ENCODE peak calls at places on chromosomes 5 and 9, in four cellular contexts. L is A549, Y is K562, N is HepG2. U is an unnamed sample.

GRCh38 chr9:69453746-69454145 is 128.7 kb downstream of the ENTREP1 start:
- DNase-seq in L (no peak), Y (no peak), N (no peak), U (no peak)

GRCh38 chr9:93060746-93061259 is 2.3 kb downstream of the SUSD3 start:
- DNase-seq in L (no peak), Y (peak; percentile 79), N (no peak), U (no peak)

GRCh38 chr9:94005272-94005901 is 50.2 kb upstream of the BARX1 start:
- DNase-seq in L (no peak), Y (no peak), N (no peak), U (no peak)

GRCh38 chr9:122190597-122191381 is 31.1 kb downstream of the MORN5 start:
- DNase-seq in L (no peak), Y (no peak), N (peak; percentile 52), U (no peak)

GRCh38 chr5:150167163-150167798 is 703 bp downstream of the CDX1 start:
- DNase-seq in L (no peak), Y (no peak), N (no peak), U (peak; percentile 23)

GRCh38 chr9:128253991-128254346 is 21.8 kb downstream of the GOLGA2 start:
- DNase-seq in L (no peak), Y (no peak), N (no peak), U (no peak)

GRCh38 chr9:114450833-114451706 is 54.2 kb downstream of the WHRN start:
- DNase-seq in L (no peak), Y (no peak), N (no peak), U (no peak)

GRCh38 chr5:175082866-175083590 is 358.6 kb downstream of the MSX2 start:
- DNase-seq in L (no peak), Y (no peak), N (no peak), U (no peak)

GRCh38 chr9:1458503-1458902 is 408.3 kb downstream of the DMRT2 start:
- DNase-seq in L (no peak), Y (no peak), N (no peak), U (no peak)

GRCh38 chr9:134065720-134066419 is 2.0 kb downstream of the BRD3 start:
- DNase-seq in L (peak; percentile 17), Y (peak; percentile 62), N (peak; percentile 81), U (no peak)

GRCh38 chr5:142097681-142098080 is 10.9 kb upstream of the NDFIP1 start:
- DNase-seq in L (no peak), Y (no peak), N (no peak), U (no peak)

GRCh38 chr5:40160435-40160834 is 519.3 kb upstream of the PTGER4 start:
- DNase-seq in L (no peak), Y (no peak), N (no peak), U (no peak)

GRCh38 chr9:79163544-79163943 is 408.2 kb upstream of the TLE4 start:
- DNase-seq in L (no peak), Y (no peak), N (no peak), U (no peak)

GRCh38 chr9:16145196-16145950 is 592.5 kb downstream of the CCDC171 start:
- DNase-seq in L (no peak), Y (no peak), N (no peak), U (no peak)

GRCh38 chr9:126234681-126235349 is 91.8 kb upstream of the MVB12B start:
- DNase-seq in L (no peak), Y (no peak), N (no peak), U (no peak)

GRCh38 chr9:19759066-19759465 is 29.8 kb downstream of the SLC24A2 start:
- DNase-seq in L (no peak), Y (no peak), N (no peak), U (no peak)

GRCh38 chr9:19757745-19758144 is 31.1 kb downstream of the SLC24A2 start:
- DNase-seq in L (no peak), Y (no peak), N (no peak), U (no peak)

DNA sequence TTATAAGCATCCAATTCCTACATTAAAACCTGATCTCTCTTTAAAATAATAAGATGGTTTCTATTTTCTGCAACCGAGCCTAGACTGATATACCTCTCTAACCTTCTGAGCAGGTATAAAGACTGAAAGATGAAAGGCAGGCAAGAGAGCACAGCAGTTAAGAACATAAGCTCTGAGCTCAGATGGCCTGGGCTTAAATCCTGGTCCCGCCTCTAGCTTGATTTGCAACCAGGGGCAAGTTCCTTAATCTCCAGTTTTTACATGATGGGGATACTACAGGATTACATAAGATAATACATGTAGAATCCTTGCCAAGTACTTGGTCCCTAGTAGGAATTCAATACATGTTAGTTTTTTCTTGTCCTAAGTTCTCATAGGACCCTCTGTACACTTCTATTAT is 33.9 kb downstream of the SLC24A2 start:
- DNase-seq in L (no peak), Y (no peak), N (no peak), U (no peak)
- TF ChIP-seq JUN in L (no peak), Y (no peak), N (no peak), U (no peak)

GRCh38 chr5:1909346-1909985 is 26.7 kb upstream of the IRX4 start:
- DNase-seq in L (no peak), Y (no peak), N (no peak), U (no peak)

GRCh38 chr5:1910861-1911772 is 28.4 kb upstream of the IRX4 start:
- DNase-seq in L (no peak), Y (no peak), N (no peak), U (no peak)

GRCh38 chr5:1911773-1912235 is 29.1 kb upstream of the IRX4 start:
- DNase-seq in L (no peak), Y (no peak), N (no peak), U (no peak)

GRCh38 chr5:1908931-1909330 is 26.2 kb upstream of the IRX4 start:
- DNase-seq in L (no peak), Y (no peak), N (no peak), U (no peak)

DNA sequence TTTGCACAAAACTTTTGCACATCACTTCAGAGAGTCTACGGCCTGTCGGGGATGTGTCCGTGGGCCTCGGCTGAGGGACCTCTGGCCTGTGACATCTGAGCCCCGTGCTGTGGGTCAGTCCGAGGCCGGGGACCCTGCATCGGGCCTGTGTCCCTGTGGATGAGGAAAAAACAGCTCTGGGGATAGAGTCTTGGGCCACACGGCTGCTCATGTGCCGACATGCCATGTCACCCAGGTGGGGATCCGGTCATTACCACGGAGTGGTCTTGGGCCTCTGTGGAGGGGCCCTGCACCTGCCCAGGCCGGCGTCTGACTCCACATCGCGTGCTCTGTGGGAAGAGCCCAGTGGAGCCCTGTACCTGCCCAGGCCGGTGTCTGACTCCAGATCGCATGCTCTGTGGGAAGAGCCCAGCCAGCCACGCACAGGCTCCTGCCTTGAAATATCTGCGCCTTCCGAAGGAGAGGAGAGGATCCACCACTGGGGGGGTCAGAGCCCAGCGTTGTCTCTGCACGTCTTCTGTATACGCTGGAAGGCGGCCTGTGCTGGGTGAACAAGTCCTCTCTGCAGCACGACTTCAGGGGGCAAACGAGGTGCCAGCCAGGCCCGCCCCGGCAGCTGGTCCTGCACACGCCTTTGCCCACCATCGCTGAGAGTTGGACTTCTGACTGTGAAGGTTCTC is 27.5 kb upstream of the IRX4 start:
- DNase-seq in L (no peak), Y (no peak), N (no peak), U (no peak)
- TF ChIP-seq NR3C1 in L (no peak), Y (no peak), N (no peak), U (no peak)

DNA sequence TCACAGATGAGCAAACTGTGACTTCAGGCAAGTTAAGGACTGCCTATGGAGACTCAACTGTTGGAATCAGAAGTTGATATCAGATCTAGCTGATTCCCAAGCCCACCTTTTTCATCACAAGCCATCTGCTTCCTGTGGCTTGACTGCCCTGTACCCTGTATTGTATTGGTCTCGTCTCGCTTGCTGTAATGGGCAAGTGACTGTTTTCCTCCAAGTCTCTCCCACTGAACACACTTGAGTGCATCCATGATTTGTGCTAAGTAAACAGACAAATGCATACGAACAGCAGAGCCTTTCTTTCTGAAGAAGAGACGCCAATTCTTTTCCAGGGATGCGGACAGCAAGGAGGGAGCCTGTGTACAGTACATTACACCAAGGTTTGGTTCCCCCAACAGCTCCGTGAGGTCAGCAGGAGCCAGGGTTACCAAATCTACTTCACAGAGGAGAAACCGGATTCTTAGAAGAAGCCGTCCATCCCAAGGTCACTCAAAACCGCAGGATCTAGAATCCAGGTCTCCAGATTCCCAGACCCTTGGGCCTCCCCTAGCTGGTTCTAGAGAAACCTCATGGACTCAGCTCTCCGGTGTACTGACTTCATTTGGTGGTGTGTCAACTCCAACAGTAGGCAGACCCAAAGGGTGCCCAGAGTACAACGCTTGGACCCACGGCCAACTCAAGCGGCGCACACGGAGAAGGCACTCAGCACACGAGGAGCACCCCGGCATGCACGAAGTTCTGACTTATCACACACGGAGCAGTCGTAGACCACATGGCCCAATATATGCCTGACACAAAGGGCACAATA is 1.2 kb downstream of the BAG1 start:
- DNase-seq in L (no peak), Y (peak; percentile 34), N (peak; percentile 18), U (no peak)
- TF ChIP-seq JUN in L (no peak), Y (no peak), N (no peak), U (no peak)

GRCh38 chr5:16661713-16662112 is 44.9 kb upstream of the RETREG1 start:
- DNase-seq in L (no peak), Y (no peak), N (no peak), U (no peak)
- TF ChIP-seq NR3C1 in L (no peak), Y (no peak), N (no peak), U (no peak)

GRCh38 chr5:130549884-130550552 is 615.0 kb downstream of the HINT1 start:
- DNase-seq in L (no peak), Y (no peak), N (peak; percentile 3), U (no peak)
- TF ChIP-seq JUN in L (no peak), Y (no peak), N (no peak), U (no peak)

GRCh38 chr5:127988149-127988755 is 95.3 kb upstream of the SLC12A2 start:
- DNase-seq in L (peak; percentile 38), Y (peak; percentile 37), N (peak; percentile 10), U (no peak)
- TF ChIP-seq NR3C1 in L (no peak), Y (no peak), N (no peak), U (no peak)

U was measured in WTC11.